ENCODE peak calls at places on chromosomes 7 and 10, in four cellular contexts. A is mucosa of gallbladder; H is skeletal muscle cell; O is stimulated activated CD4-positive, alpha-beta T cell treated with anti-CD3 and anti-CD28 coated beads, TNF-alpha, amount 100 ng/mL, for 24 hours. B is an unnamed sample.

GRCh38 chr10:43155221-43155620 is 17.0 kb downstream of the CSGALNACT2 start:
- DNase-seq in A (no peak), H (no peak), O (no peak), B (no peak)

GRCh38 chr7:151696738-151697514 is 177.2 kb upstream of the RHEB start:
- DNase-seq in A (peak), H (no peak), O (no peak), B (no peak)

GRCh38 chr7:132205515-132205914 is 370.8 kb downstream of the PLXNA4 start:
- DNase-seq in A (no peak), H (no peak), O (no peak), B (no peak)

GRCh38 chr10:78384021-78384420 is 350.4 kb downstream of the RPS24 start:
- DNase-seq in A (no peak), H (no peak), O (no peak), B (no peak)

GRCh38 chr10:70148516-70148915 is 2.0 kb upstream of the TYSND1 start:
- DNase-seq in A (no peak), H (no peak), O (no peak), B (no peak)

GRCh38 chr7:48182736-48183369 is 11.6 kb downstream of the ABCA13 start:
- DNase-seq in A (no peak), H (peak), O (no peak), B (peak)

GRCh38 chr10:119652361-119652760 is 1.2 kb downstream of the BAG3 start:
- DNase-seq in A (peak), H (peak), O (no peak), B (peak)

GRCh38 chr7:99313204-99313573 is 12.5 kb upstream of the ARPC1A start:
- DNase-seq in A (no peak), H (no peak), O (no peak), B (no peak)

GRCh38 chr10:106559442-106559841 is 605.1 kb downstream of the SORCS1 start:
- DNase-seq in A (no peak), H (peak), O (no peak), B (no peak)

GRCh38 chr10:78588194-78588811 is 480.5 kb upstream of the ZMIZ1 start:
- DNase-seq in A (peak), H (no peak), O (no peak), B (no peak)

GRCh38 chr7:22697322-22697859 is 29.6 kb upstream of the IL6 start:
- DNase-seq in A (no peak), H (no peak), O (no peak), B (no peak)

GRCh38 chr10:23156447-23157150 is 35.5 kb upstream of the PTF1A start:
- DNase-seq in A (no peak), H (no peak), O (no peak), B (no peak)

GRCh38 chr7:101442426-101443070 is 79.9 kb downstream of the COL26A1 start:
- DNase-seq in A (no peak), H (no peak), O (no peak), B (no peak)

GRCh38 chr10:813286-813685 is 118.2 kb downstream of the LARP4B start:
- DNase-seq in A (no peak), H (no peak), O (no peak), B (no peak)

GRCh38 chr10:36574212-36574611 is 551.2 kb upstream of the ANKRD30A start:
- DNase-seq in A (no peak), H (peak), O (no peak), B (peak)

GRCh38 chr7:158809596-158809995 is 19.7 kb downstream of the ESYT2 start:
- DNase-seq in A (no peak), H (no peak), O (no peak), B (no peak)

GRCh38 chr7:92634924-92635519 is 44.8 kb upstream of the FAM133B start:
- DNase-seq in A (no peak), H (peak), O (no peak), B (no peak)

GRCh38 chr10:59172567-59172966 is 3.9 kb upstream of the PHYHIPL start:
- DNase-seq in A (no peak), H (no peak), O (no peak), B (no peak)

GRCh38 chr7:74234549-74234948 is 19.6 kb downstream of the RFC2 start:
- DNase-seq in A (no peak), H (no peak), O (no peak), B (no peak)

GRCh38 chr10:108048898-108049297 is 884.4 kb upstream of the SORCS1 start:
- DNase-seq in A (no peak), H (no peak), O (no peak), B (no peak)

GRCh38 chr10:43237631-43238446 is 29.0 kb downstream of the RASGEF1A start:
- DNase-seq in A (no peak), H (no peak), O (no peak), B (no peak)

GRCh38 chr10:59808896-59809643 is 55.8 kb upstream of the MRLN start:
- DNase-seq in A (peak), H (peak), O (peak), B (peak)

GRCh38 chr10:74928742-74929191 is 102.4 kb downstream of the KAT6B start:
- DNase-seq in A (no peak), H (no peak), O (no peak), B (no peak)

GRCh38 chr7:20299145-20299544 is 31.6 kb upstream of the ITGB8 start:
- DNase-seq in A (no peak), H (no peak), O (no peak), B (no peak)

GRCh38 chr7:156735861-156736260 is 95.3 kb downstream of the RNF32 start:
- DNase-seq in A (no peak), H (no peak), O (no peak), B (no peak)

GRCh38 chr10:132810807-132811700 is 25.1 kb upstream of the NKX6-2 start:
- DNase-seq in A (no peak), H (no peak), O (no peak), B (no peak)

GRCh38 chr7:12524794-12525386 is 45.6 kb upstream of the SCIN start:
- DNase-seq in A (no peak), H (peak), O (no peak), B (peak)

GRCh38 chr7:18457832-18458231 is 37.7 kb upstream of the HDAC9 start:
- DNase-seq in A (no peak), H (no peak), O (no peak), B (no peak)

GRCh38 chr7:134203186-134203889 is 76.2 kb downstream of the LRGUK start:
- DNase-seq in A (no peak), H (no peak), O (no peak), B (no peak)

GRCh38 chr7:136677456-136678365 is 190.7 kb upstream of the CHRM2 start:
- DNase-seq in A (no peak), H (peak), O (no peak), B (peak)

GRCh38 chr10:14838582-14839304 is 637 bp downstream of the HSPA14 start:
- DNase-seq in A (peak), H (no peak), O (no peak), B (no peak)

GRCh38 chr7:151795168-151795754 is 81.7 kb downstream of the PRKAG2 start:
- DNase-seq in A (no peak), H (no peak), O (peak), B (no peak)

GRCh38 chr10:21315321-21316220 is 209.9 kb downstream of the SKIDA1 start:
- DNase-seq in A (peak), H (peak), O (no peak), B (peak)

GRCh38 chr7:100673942-100674431 is 447 bp downstream of the GNB2 start:
- DNase-seq in A (no peak), H (no peak), O (no peak), B (no peak)

GRCh38 chr7:22751341-22751740 is 24.3 kb downstream of the IL6 start:
- DNase-seq in A (no peak), H (no peak), O (no peak), B (no peak)

GRCh38 chr10:16673443-16673842 is 143.8 kb downstream of the RSU1 start:
- DNase-seq in A (no peak), H (no peak), O (no peak), B (no peak)